ENCODE peak calls at places on chromosomes 2 and 18, in eight cellular contexts. P, K, J, X, L, G, H and E are unnamed samples.

GRCh38 chr2:119234021-119235019 is 10.7 kb downstream of the STEAP3 start:
- DNase-seq in K (no peak), H (no peak), J (no peak), L (no peak), G (no peak), P (no peak), X (no peak), E (peak; percentile 60)

GRCh38 chr18:23529597-23529996 is 26.3 kb downstream of the RMC1 start:
- DNase-seq in P (no peak), K (no peak), J (no peak), H (no peak), X (no peak), L (no peak), G (no peak), E (no peak)

GRCh38 chr18:30094556-30094955 is 948.0 kb downstream of the DSC3 start:
- DNase-seq in J (no peak), X (no peak), P (no peak), K (peak; percentile 3), L (no peak), H (no peak), G (no peak), E (no peak)

GRCh38 chr2:201797175-201797840 is 9.0 kb upstream of the CDK15 start:
- DNase-seq in P (peak; percentile 76), L (no peak), J (no peak), X (no peak), K (peak; percentile 55), G (no peak), H (no peak), E (no peak)

GRCh38 chr18:70207181-70207580 is 1.7 kb upstream of the RTTN start:
- DNase-seq in J (no peak), P (no peak), L (no peak), H (no peak), G (no peak), X (no peak), K (no peak), E (no peak)

GRCh38 chr2:232230557-232230956 is 148.0 kb upstream of the ALPP start:
- DNase-seq in G (no peak), L (no peak), H (no peak), J (no peak), P (no peak), K (peak; percentile 21), X (no peak), E (no peak)

GRCh38 chr2:134227666-134228065 is 26.2 kb upstream of the MGAT5 start:
- DNase-seq in J (no peak), H (no peak), X (no peak), L (no peak), K (no peak), G (no peak), P (no peak), E (no peak)

GRCh38 chr2:216221806-216222205 is 112.7 kb downstream of the XRCC5 start:
- DNase-seq in G (no peak), P (no peak), L (no peak), X (peak; percentile 15), J (no peak), H (no peak), K (no peak), E (no peak)

GRCh38 chr2:217393585-217394032 is 533.7 kb upstream of the TNP1 start:
- DNase-seq in K (peak; percentile 97), J (no peak), G (no peak), L (no peak), X (peak; percentile 81), P (peak; percentile 90), H (no peak), E (no peak)

GRCh38 chr2:88469202-88470114 is 17.0 kb upstream of the FOXI3 start:
- DNase-seq in P (no peak), X (no peak), L (no peak), K (no peak), H (no peak), J (no peak), G (no peak), E (no peak)

GRCh38 chr2:240456607-240457222 is 21.3 kb downstream of the GPC1 start:
- DNase-seq in H (no peak), X (no peak), P (no peak), K (no peak), G (no peak), J (no peak), L (no peak), E (no peak)

GRCh38 chr2:169221745-169222369 is 140.5 kb downstream of the LRP2 start:
- DNase-seq in X (no peak), L (no peak), J (no peak), G (no peak), K (peak; percentile 19), H (no peak), P (no peak), E (peak; percentile 66)

GRCh38 chr2:227509824-227510619 is 38.1 kb downstream of the AGFG1 start:
- DNase-seq in G (no peak), H (no peak), K (peak; percentile 46), L (no peak), J (no peak), P (no peak), X (no peak), E (no peak)

GRCh38 chr2:8414946-8415869 is 266.6 kb upstream of the ID2 start:
- DNase-seq in G (no peak), L (no peak), P (no peak), J (no peak), X (no peak), H (no peak), K (no peak), E (no peak)

GRCh38 chr2:182949572-182950189 is 83.2 kb upstream of the FRZB start:
- DNase-seq in L (no peak), X (no peak), J (no peak), G (no peak), P (no peak), K (peak; percentile 51), H (no peak), E (no peak)

GRCh38 chr18:3350566-3351527 is 88.9 kb downstream of the MYL12B start:
- DNase-seq in L (no peak), P (no peak), G (no peak), J (no peak), X (no peak), K (peak; percentile 70), H (no peak), E (no peak)

GRCh38 chr2:72544554-72544953 is 281.3 kb downstream of the EXOC6B start:
- DNase-seq in X (no peak), J (no peak), H (no peak), G (no peak), P (no peak), L (no peak), K (no peak), E (no peak)

GRCh38 chr2:148981350-148981749 is 57.1 kb upstream of the LYPD6B start:
- DNase-seq in X (no peak), K (no peak), H (no peak), J (no peak), P (no peak), G (no peak), L (no peak), E (peak; percentile 9)

GRCh38 chr2:160206436-160206835 is 6.4 kb upstream of the ITGB6 start:
- DNase-seq in J (no peak), K (no peak), X (no peak), H (no peak), L (no peak), G (no peak), P (no peak), E (no peak)

GRCh38 chr2:134411828-134412638 is 158.2 kb downstream of the MGAT5 start:
- DNase-seq in H (peak; percentile 89), X (peak; percentile 66), L (peak; percentile 21), J (peak; percentile 60), P (peak; percentile 66), K (peak; percentile 91), G (no peak), E (peak; percentile 90)

GRCh38 chr2:177753682-177754475 is 318.7 kb downstream of the PDE11A start:
- DNase-seq in H (no peak), K (peak; percentile 80), J (no peak), P (peak; percentile 87), X (peak; percentile 69), L (no peak), G (peak; percentile 62), E (no peak)

GRCh38 chr2:33022989-33023731 is 76.4 kb downstream of the LTBP1 start:
- DNase-seq in H (no peak), K (peak; percentile 73), X (peak; percentile 71), L (no peak), P (peak; percentile 32), G (no peak), J (no peak), E (no peak)

GRCh38 chr2:12302140-12302539 is 414.6 kb upstream of the TRIB2 start:
- DNase-seq in J (no peak), H (no peak), X (no peak), P (no peak), K (no peak), L (no peak), G (no peak), E (no peak)

GRCh38 chr2:61700465-61700864 is 153.4 kb downstream of the FAM161A start:
- DNase-seq in L (no peak), P (no peak), K (no peak), G (no peak), J (no peak), H (no peak), X (no peak), E (no peak)

GRCh38 chr2:70463997-70464396 is 89.6 kb downstream of the TGFA start:
- DNase-seq in P (no peak), X (no peak), H (no peak), K (no peak), J (no peak), G (no peak), L (no peak), E (no peak)

GRCh38 chr2:111618953-111619902 is 264.8 kb downstream of the ANAPC1 start:
- DNase-seq in J (no peak), X (no peak), H (no peak), K (no peak), G (no peak), P (no peak), L (no peak), E (no peak)

GRCh38 chr2:39176997-39177396 is 56.1 kb upstream of the SOS1 start:
- DNase-seq in L (no peak), G (no peak), X (no peak), P (no peak), J (no peak), H (no peak), K (no peak), E (no peak)

GRCh38 chr2:138922973-138923563 is 142.9 kb upstream of the NXPH2 start:
- DNase-seq in H (no peak), J (no peak), X (no peak), G (no peak), P (no peak), K (peak; percentile 47), L (no peak), E (peak; percentile 57)

GRCh38 chr2:18949871-18950597 is 360.7 kb upstream of the NT5C1B start:
- DNase-seq in L (no peak), P (peak; percentile 63), J (no peak), H (no peak), G (no peak), K (peak; percentile 23), X (peak; percentile 67), E (no peak)